ENCODE peak calls at places on chromosomes 4 and X, in seven cellular contexts. X is OCI-LY7, S is PC-9, L is Peyer's patch, K is cardiac fibroblast, J is keratinocyte, B is esophagus squamous epithelium. A is an unnamed sample.
A peak's percentile ranks its signal among the peaks of the same experiment; 100 is the strongest.

GRCh38 chr4:101217353-101218031 is 129.8 kb downstream of the PPP3CA start:
- DNase-seq in L (peak; percentile 35), X (no peak), K (peak; percentile 28), B (no peak), J (no peak), S (no peak), A (no peak)

GRCh38 chrX:77617206-77617605 is 168.8 kb downstream of the ATRX start:
- DNase-seq in J (peak; percentile 4), K (no peak), B (no peak), L (no peak), S (no peak), X (no peak), A (peak; percentile 3)

GRCh38 chr4:2135083-2135482 is 76.0 kb downstream of the NAT8L start:
- DNase-seq in S (no peak), J (no peak), B (no peak), L (no peak), K (peak; percentile 77), X (no peak), A (peak; percentile 21)

GRCh38 chr4:154622598-154622997 is 10.1 kb upstream of the FGG start:
- DNase-seq in L (no peak), X (peak; percentile 66), K (peak; percentile 56), J (no peak), B (no peak), S (peak; percentile 20), A (peak; percentile 67)

GRCh38 chr4:181933471-181933870 is 309.7 kb upstream of the TENM3 start:
- DNase-seq in J (no peak), B (no peak), S (no peak), L (no peak), X (no peak), K (no peak), A (no peak)

GRCh38 chr4:93730760-93731159 is 97.8 kb upstream of the ATOH1 start:
- DNase-seq in B (no peak), X (no peak), J (no peak), S (no peak), K (no peak), L (no peak), A (no peak)

GRCh38 chr4:169256856-169257756 is 13.7 kb downstream of the SH3RF1 start:
- DNase-seq in S (no peak), B (no peak), L (no peak), K (no peak), X (no peak), J (no peak), A (no peak)

GRCh38 chr4:134911941-134912340 is 710.4 kb upstream of the PABPC4L start:
- DNase-seq in B (no peak), L (no peak), S (no peak), X (no peak), J (no peak), K (no peak), A (no peak)

GRCh38 chr4:68359508-68359907 is 9.6 kb upstream of the YTHDC1 start:
- DNase-seq in K (no peak), J (no peak), S (no peak), B (no peak), L (no peak), X (no peak), A (no peak)

GRCh38 chr4:73528171-73528570 is 46.6 kb downstream of the AFM start:
- DNase-seq in K (peak; percentile 16), J (no peak), S (no peak), B (no peak), L (no peak), X (no peak), A (peak; percentile 60)

GRCh38 chrX:20271186-20271585 is 4.5 kb upstream of the RPS6KA3 start:
- DNase-seq in S (no peak), L (no peak), B (no peak), J (no peak), K (no peak), X (no peak), A (no peak)

GRCh38 chr4:69830529-69831269 is 29.2 kb downstream of the SULT1E1 start:
- DNase-seq in K (peak; percentile 49), J (no peak), X (no peak), B (no peak), S (peak; percentile 23), L (peak; percentile 61), A (peak; percentile 26)
- TF ChIP-seq CTCF in K (no peak), J (no peak), X (no peak), B (no peak), S (no peak), L (no peak), A (no peak)

GRCh38 chr4:65604515-65604914 is 65.8 kb downstream of the EPHA5 start:
- DNase-seq in K (no peak), X (no peak), B (no peak), S (no peak), L (no peak), J (no peak), A (no peak)

GRCh38 chr4:65599335-65599734 is 71.0 kb downstream of the EPHA5 start:
- DNase-seq in S (no peak), B (no peak), X (no peak), L (no peak), K (no peak), J (no peak), A (peak; percentile 55)

GRCh38 chr4:65597697-65598096 is 72.6 kb downstream of the EPHA5 start:
- DNase-seq in S (no peak), J (no peak), B (no peak), L (no peak), K (no peak), X (no peak), A (no peak)

GRCh38 chr4:65600656-65601055 is 69.6 kb downstream of the EPHA5 start:
- DNase-seq in B (no peak), J (no peak), S (no peak), L (no peak), X (no peak), K (no peak), A (no peak)
- TF ChIP-seq CTCF in B (no peak), J (no peak), S (no peak), L (no peak), X (no peak), K (no peak), A (no peak)

GRCh38 chrX:43850612-43851011 is 31.6 kb downstream of the MAOB start:
- DNase-seq in J (no peak), K (no peak), X (no peak), S (no peak), L (no peak), B (no peak), A (no peak)
- TF ChIP-seq CTCF in J (no peak), K (no peak), X (no peak), S (no peak), L (no peak), B (no peak), A (no peak)

GRCh38 chr4:86043755-86044592 is 315.9 kb downstream of the MAPK10 start:
- DNase-seq in S (no peak), J (no peak), K (peak; percentile 80), B (no peak), X (peak; percentile 57), L (no peak), A (peak; percentile 71)
- TF ChIP-seq CTCF in S (peak; percentile 76), J (peak; percentile 41), K (peak; percentile 40), B (peak; percentile 55), X (peak; percentile 89), L (peak; percentile 47), A (peak; percentile 66)

GRCh38 chr4:4986856-4987255 is 32.4 kb downstream of the CYTL1 start:
- DNase-seq in J (no peak), B (no peak), S (no peak), L (no peak), K (no peak), X (no peak), A (no peak)

GRCh38 chr4:4985036-4985435 is 34.2 kb downstream of the CYTL1 start:
- DNase-seq in J (no peak), K (no peak), L (no peak), B (no peak), S (no peak), X (no peak), A (no peak)

GRCh38 chr4:4984186-4984585 is 35.1 kb downstream of the CYTL1 start:
- DNase-seq in S (no peak), L (no peak), X (no peak), J (peak; percentile 4), B (no peak), K (no peak), A (no peak)

GRCh38 chr4:4987656-4988055 is 31.6 kb downstream of the CYTL1 start:
- DNase-seq in L (no peak), X (no peak), K (no peak), J (no peak), B (no peak), S (no peak), A (no peak)

DNA sequence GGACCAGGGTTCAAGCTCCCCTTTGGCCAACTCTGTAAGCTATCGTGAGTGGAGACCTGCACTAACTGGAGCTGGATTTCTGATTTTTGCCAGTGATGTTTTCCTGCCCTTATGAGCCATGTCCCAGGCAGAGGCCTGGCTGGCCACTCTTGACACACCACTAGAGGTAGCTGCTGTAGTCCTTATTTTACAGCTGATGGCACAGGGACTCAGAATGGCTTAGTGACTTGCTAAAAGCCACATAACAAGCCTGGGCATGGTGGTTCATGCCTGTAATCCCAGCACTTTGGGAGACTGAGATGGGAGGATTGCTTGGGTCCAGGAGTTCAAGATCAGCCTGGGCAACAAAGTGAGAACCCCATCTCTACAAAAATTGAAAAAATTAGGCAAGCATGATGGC is 33.4 kb downstream of the CYTL1 start:
- DNase-seq in B (no peak), K (peak; percentile 16), S (no peak), L (no peak), X (peak; percentile 8), J (no peak), A (peak; percentile 26)
- TF ChIP-seq CTCF in B (no peak), K (no peak), S (peak; percentile 15), L (no peak), X (peak; percentile 23), J (peak; percentile 43), A (no peak)

GRCh38 chr4:72338060-72338459 is 231.0 kb downstream of the ADAMTS3 start:
- DNase-seq in K (no peak), J (no peak), L (no peak), X (no peak), S (no peak), B (no peak), A (no peak)

GRCh38 chr4:72340803-72341431 is 228.1 kb downstream of the ADAMTS3 start:
- DNase-seq in K (no peak), X (no peak), B (no peak), J (no peak), S (no peak), L (no peak), A (peak; percentile 11)

DNA sequence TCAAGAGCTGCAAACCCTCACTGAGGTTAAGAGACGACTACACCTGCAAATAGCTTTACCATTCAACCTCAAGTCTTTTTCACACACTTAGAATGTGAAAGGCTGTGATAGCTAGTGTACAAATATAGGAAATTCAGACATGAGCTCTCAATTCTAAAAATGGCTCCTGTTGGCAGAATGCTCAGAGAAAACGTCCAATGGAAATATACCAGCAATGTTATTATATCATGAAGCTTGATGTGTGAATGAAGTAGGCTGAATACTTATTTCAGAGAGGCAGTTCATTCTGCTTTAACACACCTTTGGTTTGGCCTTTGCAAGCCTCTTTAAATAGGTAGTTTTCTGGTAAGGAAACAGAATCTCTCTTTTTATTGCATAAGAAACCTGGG is 227.6 kb downstream of the ADAMTS3 start:
- DNase-seq in L (no peak), J (no peak), S (no peak), B (no peak), X (no peak), K (no peak), A (no peak)
- TF ChIP-seq CTCF in L (no peak), J (no peak), S (no peak), B (no peak), X (no peak), K (no peak), A (no peak)